ENCODE peak calls at places on chromosomes 6 and 20, in ten cellular contexts. L, K, R, W, A, I, C, S, T and H are unnamed samples.

GRCh38 chr6:11459002-11459658 is 78.4 kb upstream of the TMEM170B start:
- DNase-seq in L (no peak), K (no peak), R (no peak), W (no peak), A (no peak), I (no peak), C (peak), S (no peak), T (no peak), H (no peak)

GRCh38 chr6:148760568-148761531 is 14.0 kb downstream of the UST start:
- DNase-seq in L (peak), K (peak), R (no peak), W (peak), A (no peak), I (peak), C (peak), S (peak), T (peak), H (peak)

GRCh38 chr20:51791626-51792025 is 10.7 kb downstream of the SALL4 start:
- DNase-seq in L (no peak), K (no peak), R (no peak), W (no peak), A (no peak), I (no peak), C (no peak), S (no peak), T (no peak), H (no peak)

GRCh38 chr6:170137911-170138910 is 152.7 kb downstream of the DLL1 start:
- DNase-seq in L (no peak), K (no peak), R (no peak), W (peak), A (no peak), I (no peak), C (no peak), S (no peak), T (peak), H (no peak)

GRCh38 chr20:47274449-47275108 is 81.9 kb downstream of the ZMYND8 start:
- DNase-seq in L (no peak), K (no peak), R (peak), W (no peak), A (no peak), I (peak), C (peak), S (peak), T (peak), H (no peak)

GRCh38 chr20:6558361-6558760 is 209.1 kb upstream of the BMP2 start:
- DNase-seq in L (no peak), K (no peak), R (no peak), W (no peak), A (no peak), I (no peak), C (no peak), S (no peak), T (no peak), H (no peak)

GRCh38 chr6:21479140-21479539 is 114.4 kb upstream of the SOX4 start:
- DNase-seq in L (no peak), K (no peak), R (no peak), W (no peak), A (no peak), I (peak), C (no peak), S (peak), T (no peak), H (no peak)

GRCh38 chr6:21188505-21189223 is 404.9 kb upstream of the SOX4 start:
- DNase-seq in L (no peak), K (no peak), R (no peak), W (no peak), A (no peak), I (no peak), C (peak), S (no peak), T (no peak), H (peak)

GRCh38 chr20:37042986-37043972 is 52.5 kb downstream of the RBL1 start:
- DNase-seq in L (no peak), K (no peak), R (no peak), W (no peak), A (no peak), I (no peak), C (peak), S (no peak), T (peak), H (peak)

GRCh38 chr6:40397287-40398033 is 189.7 kb downstream of the LRFN2 start:
- DNase-seq in L (peak), K (no peak), R (no peak), W (no peak), A (no peak), I (no peak), C (no peak), S (no peak), T (no peak), H (no peak)

GRCh38 chr20:51366155-51366886 is 176.2 kb downstream of the NFATC2 start:
- DNase-seq in L (no peak), K (peak), R (peak), W (no peak), A (peak), I (peak), C (peak), S (peak), T (peak), H (no peak)

GRCh38 chr6:105164418-105164817 is 15.4 kb downstream of the POPDC3 start:
- DNase-seq in L (no peak), K (no peak), R (no peak), W (no peak), A (no peak), I (peak), C (no peak), S (no peak), T (no peak), H (no peak)

GRCh38 chr6:114228675-114229074 is 114.1 kb downstream of the HS3ST5 start:
- DNase-seq in L (no peak), K (no peak), R (no peak), W (no peak), A (no peak), I (no peak), C (no peak), S (no peak), T (no peak), H (no peak)

GRCh38 chr6:107075951-107076381 is 39.3 kb downstream of the BEND3 start:
- DNase-seq in L (peak), K (no peak), R (no peak), W (no peak), A (no peak), I (peak), C (peak), S (no peak), T (no peak), H (no peak)

GRCh38 chr6:33191383-33192104 is 723 bp downstream of the COL11A2 start:
- DNase-seq in L (no peak), K (peak), R (no peak), W (peak), A (no peak), I (no peak), C (no peak), S (no peak), T (no peak), H (no peak)

GRCh38 chr6:167827062-167827587 is 414 bp downstream of the AFDN start:
- DNase-seq in L (no peak), K (peak), R (no peak), W (peak), A (no peak), I (no peak), C (peak), S (no peak), T (peak), H (no peak)

GRCh38 chr6:22779062-22779461 is 209.7 kb downstream of the HDGFL1 start:
- DNase-seq in L (no peak), K (no peak), R (no peak), W (no peak), A (no peak), I (no peak), C (no peak), S (no peak), T (no peak), H (no peak)

GRCh38 chr6:170429457-170429856 is 122.9 kb downstream of the FAM120B start:
- DNase-seq in L (no peak), K (no peak), R (no peak), W (no peak), A (no peak), I (peak), C (no peak), S (no peak), T (no peak), H (no peak)

GRCh38 chr20:9330151-9330550 is 184.2 kb upstream of the LAMP5 start:
- DNase-seq in L (no peak), K (no peak), R (no peak), W (no peak), A (no peak), I (no peak), C (no peak), S (no peak), T (no peak), H (no peak)

GRCh38 chr20:40999841-41000240 is 28.8 kb upstream of the TOP1 start:
- DNase-seq in L (no peak), K (no peak), R (no peak), W (no peak), A (no peak), I (no peak), C (no peak), S (no peak), T (no peak), H (no peak)

GRCh38 chr6:97203343-97203742 is 79.7 kb downstream of the MMS22L start:
- DNase-seq in L (no peak), K (no peak), R (peak), W (no peak), A (no peak), I (no peak), C (no peak), S (no peak), T (no peak), H (peak)

GRCh38 chr6:167736486-167737204 is 90.1 kb upstream of the AFDN start:
- DNase-seq in L (no peak), K (no peak), R (no peak), W (no peak), A (no peak), I (no peak), C (no peak), S (no peak), T (peak), H (no peak)

GRCh38 chr20:24838551-24839530 is 110.2 kb upstream of the CST7 start:
- DNase-seq in L (peak), K (no peak), R (no peak), W (no peak), A (no peak), I (peak), C (peak), S (peak), T (no peak), H (no peak)

GRCh38 chr6:26569433-26569764 is 27.4 kb upstream of the ABT1 start:
- DNase-seq in L (no peak), K (no peak), R (no peak), W (no peak), A (no peak), I (no peak), C (no peak), S (no peak), T (no peak), H (no peak)

GRCh38 chr20:36936341-36936740 is 15.2 kb downstream of the SAMHD1 start:
- DNase-seq in L (no peak), K (no peak), R (no peak), W (no peak), A (no peak), I (no peak), C (no peak), S (no peak), T (peak), H (no peak)

GRCh38 chr6:108714774-108715414 is 133.3 kb upstream of the ARMC2 start:
- DNase-seq in L (no peak), K (no peak), R (peak), W (no peak), A (no peak), I (peak), C (no peak), S (peak), T (no peak), H (peak)

GRCh38 chr6:99589907-99590493 is 16.6 kb upstream of the PRDM13 start:
- DNase-seq in L (no peak), K (no peak), R (no peak), W (no peak), A (no peak), I (no peak), C (no peak), S (no peak), T (no peak), H (no peak)
- H3K4me3 ChIP-seq in L (no peak), K (no peak), R (no peak), W (no peak), A (no peak), I (no peak), C (no peak), S (no peak), T (no peak), H (no peak)

DNA sequence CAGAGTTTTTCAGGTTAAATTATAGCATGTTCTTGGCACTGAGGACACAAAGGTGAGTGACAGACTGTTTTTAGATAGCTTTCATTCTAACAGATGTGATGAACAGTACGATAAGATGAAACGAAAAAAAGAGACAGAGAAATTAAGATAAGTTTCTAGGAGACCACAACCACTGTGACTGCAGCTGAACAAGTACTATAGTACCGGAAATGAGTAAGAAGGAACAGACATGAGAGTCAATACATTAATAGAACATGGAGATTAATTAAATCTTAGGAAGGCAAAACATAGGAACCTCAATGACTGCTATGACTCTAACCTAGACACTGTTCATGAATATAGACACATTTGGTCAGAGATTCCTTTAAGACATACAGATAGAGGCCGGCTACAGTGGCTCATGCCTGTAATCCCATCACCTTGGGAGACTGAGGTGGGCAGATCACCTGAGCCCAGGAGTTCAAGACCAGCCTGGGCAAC is 40.2 kb downstream of the HBS1L start:
- DNase-seq in L (no peak), K (no peak), R (no peak), W (no peak), A (no peak), I (no peak), C (peak), S (no peak), T (no peak), H (peak)
- H3K4me3 ChIP-seq in L (no peak), K (no peak), R (no peak), W (no peak), A (no peak), I (no peak), C (no peak), S (no peak), T (no peak), H (peak)

GRCh38 chr6:98944598-98945011 is 3.1 kb downstream of the FBXL4 start:
- DNase-seq in L (no peak), K (no peak), R (no peak), W (no peak), A (no peak), I (peak), C (no peak), S (no peak), T (no peak), H (no peak)

GRCh38 chr6:98945311-98946005 is 2.3 kb downstream of the FBXL4 start:
- DNase-seq in L (no peak), K (no peak), R (no peak), W (no peak), A (no peak), I (no peak), C (no peak), S (no peak), T (no peak), H (no peak)

GRCh38 chr6:98947411-98948292 is at the start of gene FBXL4:
- DNase-seq in L (peak), K (peak), R (peak), W (peak), A (peak), I (peak), C (peak), S (no peak), T (peak), H (peak)

GRCh38 chr6:98946877-98947410 is 802 bp downstream of the FBXL4 start:
- DNase-seq in L (peak), K (peak), R (peak), W (peak), A (no peak), I (peak), C (peak), S (no peak), T (peak), H (peak)

DNA sequence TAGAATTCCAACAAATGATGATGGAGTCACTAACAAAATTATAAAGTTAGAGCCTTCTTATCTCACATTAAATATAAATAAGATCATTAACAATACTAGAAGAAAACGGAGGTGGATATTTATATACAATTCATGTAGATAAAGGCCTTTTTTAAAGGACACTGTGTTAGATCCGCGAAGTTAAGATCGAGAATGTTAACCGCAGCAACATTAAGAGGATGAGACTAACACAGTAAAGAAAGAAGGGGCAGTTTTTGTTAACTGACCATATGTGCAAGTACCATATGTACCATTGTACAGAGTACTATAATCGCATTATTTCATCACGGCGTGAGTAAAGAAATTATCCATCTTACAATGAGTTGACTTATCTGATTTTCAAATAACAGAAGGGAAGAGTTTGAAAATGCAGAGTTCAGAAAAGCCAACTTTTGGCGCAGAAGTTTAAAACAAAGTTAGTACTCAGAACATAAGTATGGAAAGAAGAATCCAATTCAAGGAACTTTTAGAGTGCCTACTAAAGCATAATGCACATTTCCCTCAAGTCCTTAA is 1.4 kb downstream of the FBXL4 start:
- DNase-seq in L (no peak), K (no peak), R (no peak), W (no peak), A (no peak), I (peak), C (peak), S (no peak), T (no peak), H (no peak)
- H3K4me3 ChIP-seq in L (peak), K (peak), R (peak), W (peak), A (peak), I (peak), C (peak), S (peak), T (no peak), H (peak)

DNA sequence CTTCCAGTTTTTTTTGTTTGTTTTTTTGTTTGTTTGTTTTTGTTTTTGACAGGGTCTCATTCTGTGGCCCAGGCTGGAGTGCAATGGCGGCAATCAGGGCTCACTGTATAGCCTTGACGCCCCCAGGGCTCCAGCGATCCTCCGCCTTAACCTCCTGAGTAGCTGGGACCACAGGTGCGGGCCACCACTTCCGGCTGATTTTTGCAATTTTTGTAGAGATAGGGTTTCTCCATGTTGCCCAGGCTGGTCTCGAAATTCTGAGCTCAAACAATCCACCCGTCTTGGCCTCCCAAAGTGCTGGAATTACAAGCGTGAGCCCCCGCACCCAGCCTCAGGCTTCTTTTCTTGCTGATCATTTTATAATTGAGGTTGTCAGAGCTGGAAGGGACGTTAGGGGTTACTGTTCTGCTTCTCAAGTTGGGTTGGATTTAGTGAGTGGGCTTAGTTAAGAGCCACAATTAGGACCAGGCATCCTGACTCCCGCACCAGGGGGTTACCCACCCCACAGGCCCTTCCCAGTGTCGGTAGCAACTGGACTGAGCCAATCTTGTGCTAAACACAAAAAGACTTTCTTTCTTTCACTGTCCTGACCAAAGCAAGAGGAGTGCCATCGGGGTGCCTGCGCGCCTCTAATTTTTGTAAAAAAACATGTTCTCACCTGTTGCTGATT is 13.1 kb upstream of the ZSCAN9 start:
- DNase-seq in L (no peak), K (no peak), R (no peak), W (no peak), A (no peak), I (no peak), C (peak), S (no peak), T (no peak), H (no peak)
- H3K4me3 ChIP-seq in L (peak), K (peak), R (peak), W (peak), A (peak), I (peak), C (peak), S (peak), T (no peak), H (no peak)

GRCh38 chr20:38343107-38343797 is 3.0 kb upstream of the LBP start:
- DNase-seq in L (no peak), K (no peak), R (no peak), W (no peak), A (no peak), I (no peak), C (no peak), S (no peak), T (peak), H (no peak)

GRCh38 chr20:38342196-38342595 is 4.1 kb upstream of the LBP start:
- DNase-seq in L (no peak), K (no peak), R (no peak), W (no peak), A (peak), I (no peak), C (no peak), S (no peak), T (no peak), H (no peak)

GRCh38 chr20:38342716-38343106 is 3.6 kb upstream of the LBP start:
- DNase-seq in L (no peak), K (no peak), R (no peak), W (no peak), A (no peak), I (no peak), C (no peak), S (no peak), T (no peak), H (no peak)

GRCh38 chr20:38345643-38346042 is 639 bp upstream of the LBP start:
- DNase-seq in L (no peak), K (no peak), R (no peak), W (no peak), A (no peak), I (no peak), C (no peak), S (no peak), T (no peak), H (no peak)

GRCh38 chr20:38343798-38344701 is 2.2 kb upstream of the LBP start:
- DNase-seq in L (no peak), K (no peak), R (no peak), W (no peak), A (no peak), I (no peak), C (no peak), S (no peak), T (no peak), H (no peak)
- H3K4me3 ChIP-seq in L (no peak), K (no peak), R (no peak), W (no peak), A (no peak), I (no peak), C (no peak), S (no peak), T (no peak), H (no peak)

GRCh38 chr20:30281584-30282197 is 975.8 kb upstream of the DEFB115 start:
- DNase-seq in L (no peak), K (no peak), R (no peak), W (no peak), A (no peak), I (no peak), C (no peak), S (no peak), T (no peak), H (no peak)

GRCh38 chr20:30286157-30286556 is 971.3 kb upstream of the DEFB115 start:
- DNase-seq in L (no peak), K (no peak), R (no peak), W (no peak), A (no peak), I (no peak), C (peak), S (no peak), T (no peak), H (no peak)

GRCh38 chr20:30284533-30284932 is 972.9 kb upstream of the DEFB115 start:
- DNase-seq in L (no peak), K (no peak), R (no peak), W (no peak), A (no peak), I (no peak), C (no peak), S (no peak), T (no peak), H (no peak)
- H3K4me3 ChIP-seq in L (no peak), K (peak), R (no peak), W (peak), A (no peak), I (no peak), C (no peak), S (no peak), T (peak), H (no peak)

GRCh38 chr6:115271434-115271833 is 789.3 kb downstream of the FRK start:
- DNase-seq in L (no peak), K (no peak), R (no peak), W (no peak), A (no peak), I (no peak), C (no peak), S (no peak), T (no peak), H (no peak)
- H3K4me3 ChIP-seq in L (no peak), K (no peak), R (no peak), W (no peak), A (no peak), I (no peak), C (no peak), S (no peak), T (no peak), H (no peak)

GRCh38 chr6:49462071-49462470 is 982 bp downstream of the MMUT start:
- DNase-seq in L (no peak), K (no peak), R (no peak), W (no peak), A (no peak), I (peak), C (no peak), S (no peak), T (no peak), H (no peak)
- H3K4me3 ChIP-seq in L (peak), K (peak), R (peak), W (peak), A (peak), I (peak), C (peak), S (peak), T (peak), H (peak)